ENCODE peak calls at places on chromosomes 5 and 9, in eight cellular contexts. One of them, this sample, is unnamed.

GRCh38 chr9:130912932-130913598 is 16.5 kb upstream of the QRFP start:
- DNase-seq in tibial artery: peak; percentile 86
- DNase-seq in esophagus squamous epithelium: no peak
- DNase-seq in right lobe of liver: no peak
- DNase-seq in Calu3: no peak
- DNase-seq in esophagus muscularis mucosa: no peak
- DNase-seq in fibroblast of lung: peak; percentile 79
- DNase-seq in mucosa of descending colon: no peak
- DNase-seq in this sample: no peak

GRCh38 chr9:96078866-96079505 is 203.5 kb downstream of the ERCC6L2 start:
- DNase-seq in mucosa of descending colon: no peak
- DNase-seq in tibial artery: no peak
- DNase-seq in esophagus muscularis mucosa: no peak
- DNase-seq in esophagus squamous epithelium: no peak
- DNase-seq in Calu3: no peak
- DNase-seq in fibroblast of lung: no peak
- DNase-seq in right lobe of liver: no peak
- DNase-seq in this sample: no peak

GRCh38 chr5:76425940-76426339 is 22.9 kb downstream of the IQGAP2 start:
- DNase-seq in Calu3: no peak
- DNase-seq in mucosa of descending colon: no peak
- DNase-seq in esophagus muscularis mucosa: no peak
- DNase-seq in right lobe of liver: no peak
- DNase-seq in fibroblast of lung: peak; percentile 8
- DNase-seq in esophagus squamous epithelium: no peak
- DNase-seq in tibial artery: no peak
- DNase-seq in this sample: no peak

GRCh38 chr5:61182449-61182848 is 20.2 kb upstream of the SMIM15 start:
- DNase-seq in mucosa of descending colon: no peak
- DNase-seq in esophagus squamous epithelium: no peak
- DNase-seq in fibroblast of lung: no peak
- DNase-seq in Calu3: no peak
- DNase-seq in right lobe of liver: no peak
- DNase-seq in tibial artery: no peak
- DNase-seq in esophagus muscularis mucosa: no peak
- DNase-seq in this sample: no peak

GRCh38 chr9:91207889-91208651 is 153.6 kb downstream of the AUH start:
- DNase-seq in Calu3: no peak
- DNase-seq in esophagus squamous epithelium: no peak
- DNase-seq in tibial artery: no peak
- DNase-seq in right lobe of liver: no peak
- DNase-seq in esophagus muscularis mucosa: no peak
- DNase-seq in fibroblast of lung: peak; percentile 58
- DNase-seq in mucosa of descending colon: no peak
- DNase-seq in this sample: no peak

GRCh38 chr5:139638090-139638735 is 9.9 kb upstream of the CXXC5 start:
- DNase-seq in mucosa of descending colon: peak; percentile 86
- DNase-seq in tibial artery: peak; percentile 95
- DNase-seq in esophagus squamous epithelium: no peak
- DNase-seq in Calu3: peak; percentile 74
- DNase-seq in esophagus muscularis mucosa: peak; percentile 95
- DNase-seq in right lobe of liver: peak; percentile 96
- DNase-seq in fibroblast of lung: peak; percentile 76
- DNase-seq in this sample: peak; percentile 54

GRCh38 chr9:109935406-109936087 is 155.5 kb downstream of the PALM2AKAP2 start:
- DNase-seq in esophagus squamous epithelium: no peak
- DNase-seq in fibroblast of lung: peak; percentile 76
- DNase-seq in right lobe of liver: no peak
- DNase-seq in tibial artery: no peak
- DNase-seq in mucosa of descending colon: no peak
- DNase-seq in Calu3: no peak
- DNase-seq in esophagus muscularis mucosa: no peak
- DNase-seq in this sample: no peak

GRCh38 chr9:7058539-7058938 is 300.8 kb downstream of the KDM4C start:
- DNase-seq in esophagus muscularis mucosa: no peak
- DNase-seq in esophagus squamous epithelium: no peak
- DNase-seq in mucosa of descending colon: no peak
- DNase-seq in Calu3: no peak
- DNase-seq in fibroblast of lung: peak; percentile 28
- DNase-seq in right lobe of liver: no peak
- DNase-seq in tibial artery: no peak
- DNase-seq in this sample: no peak

GRCh38 chr5:93596676-93597441 is 13.8 kb downstream of the NR2F1 start:
- DNase-seq in tibial artery: no peak
- DNase-seq in right lobe of liver: no peak
- DNase-seq in fibroblast of lung: no peak
- DNase-seq in Calu3: peak; percentile 70
- DNase-seq in mucosa of descending colon: peak; percentile 84
- DNase-seq in esophagus squamous epithelium: no peak
- DNase-seq in esophagus muscularis mucosa: peak; percentile 75
- DNase-seq in this sample: no peak

GRCh38 chr9:34628656-34629491 is at the start of gene ARID3C:
- DNase-seq in esophagus squamous epithelium: no peak
- DNase-seq in right lobe of liver: peak; percentile 68
- DNase-seq in mucosa of descending colon: peak; percentile 69
- DNase-seq in tibial artery: no peak
- DNase-seq in fibroblast of lung: no peak
- DNase-seq in esophagus muscularis mucosa: no peak
- DNase-seq in Calu3: no peak
- DNase-seq in this sample: peak; percentile 33

GRCh38 chr9:89969881-89970639 is 365.2 kb downstream of the GADD45G start:
- DNase-seq in tibial artery: no peak
- DNase-seq in Calu3: no peak
- DNase-seq in mucosa of descending colon: peak; percentile 67
- DNase-seq in esophagus muscularis mucosa: no peak
- DNase-seq in fibroblast of lung: no peak
- DNase-seq in right lobe of liver: no peak
- DNase-seq in esophagus squamous epithelium: no peak
- DNase-seq in this sample: no peak

GRCh38 chr9:127535834-127536233 is 76.2 kb upstream of the STXBP1 start:
- DNase-seq in fibroblast of lung: peak; percentile 59
- DNase-seq in mucosa of descending colon: peak; percentile 26
- DNase-seq in esophagus squamous epithelium: no peak
- DNase-seq in esophagus muscularis mucosa: no peak
- DNase-seq in Calu3: no peak
- DNase-seq in right lobe of liver: no peak
- DNase-seq in tibial artery: no peak
- DNase-seq in this sample: no peak

GRCh38 chr9:68841292-68842052 is 136.4 kb downstream of the PIP5K1B start:
- DNase-seq in esophagus muscularis mucosa: no peak
- DNase-seq in mucosa of descending colon: no peak
- DNase-seq in Calu3: no peak
- DNase-seq in fibroblast of lung: no peak
- DNase-seq in esophagus squamous epithelium: no peak
- DNase-seq in tibial artery: no peak
- DNase-seq in right lobe of liver: no peak
- DNase-seq in this sample: no peak

GRCh38 chr5:133265257-133265656 is 213.4 kb downstream of the HSPA4 start:
- DNase-seq in Calu3: no peak
- DNase-seq in fibroblast of lung: no peak
- DNase-seq in tibial artery: no peak
- DNase-seq in right lobe of liver: no peak
- DNase-seq in esophagus squamous epithelium: no peak
- DNase-seq in mucosa of descending colon: no peak
- DNase-seq in esophagus muscularis mucosa: no peak
- DNase-seq in this sample: no peak
- TF ChIP-seq CTCF in Calu3: no peak
- TF ChIP-seq CTCF in fibroblast of lung: no peak
- TF ChIP-seq CTCF in tibial artery: no peak
- TF ChIP-seq CTCF in right lobe of liver: no peak
- TF ChIP-seq CTCF in esophagus squamous epithelium: no peak
- TF ChIP-seq CTCF in mucosa of descending colon: no peak
- TF ChIP-seq CTCF in esophagus muscularis mucosa: no peak
- TF ChIP-seq CTCF in this sample: no peak

DNA sequence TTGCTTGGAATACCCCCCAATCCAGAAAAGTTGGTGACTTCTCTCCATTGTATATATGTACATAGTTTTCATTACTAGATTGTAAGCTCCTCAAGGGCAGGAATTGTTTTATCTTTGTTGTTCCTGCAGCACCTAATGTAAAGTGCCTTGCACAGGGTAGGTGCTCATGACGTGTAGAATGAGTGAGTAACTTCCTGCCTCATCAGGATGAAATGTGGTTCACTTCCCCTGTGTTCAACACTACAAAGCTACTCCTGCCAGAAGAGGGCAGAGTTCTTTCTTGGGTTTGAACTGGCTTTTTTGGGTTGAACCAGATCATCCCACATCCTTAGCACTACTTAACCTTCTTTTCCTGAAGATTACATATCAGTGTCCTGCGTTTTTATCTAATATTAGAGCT is 23.9 kb downstream of the GTF3C4 start:
- DNase-seq in mucosa of descending colon: no peak
- DNase-seq in tibial artery: no peak
- DNase-seq in esophagus muscularis mucosa: no peak
- DNase-seq in esophagus squamous epithelium: no peak
- DNase-seq in right lobe of liver: no peak
- DNase-seq in Calu3: no peak
- DNase-seq in fibroblast of lung: peak; percentile 24
- DNase-seq in this sample: no peak
- TF ChIP-seq CTCF in mucosa of descending colon: no peak
- TF ChIP-seq CTCF in tibial artery: no peak
- TF ChIP-seq CTCF in esophagus muscularis mucosa: no peak
- TF ChIP-seq CTCF in esophagus squamous epithelium: peak; percentile 30
- TF ChIP-seq CTCF in right lobe of liver: peak; percentile 20
- TF ChIP-seq CTCF in Calu3: no peak
- TF ChIP-seq CTCF in fibroblast of lung: no peak
- TF ChIP-seq CTCF in this sample: peak; percentile 33

GRCh38 chr9:133888048-133888778 is 103.9 kb downstream of the VAV2 start:
- DNase-seq in mucosa of descending colon: no peak
- DNase-seq in esophagus squamous epithelium: no peak
- DNase-seq in right lobe of liver: peak; percentile 84
- DNase-seq in tibial artery: no peak
- DNase-seq in esophagus muscularis mucosa: no peak
- DNase-seq in Calu3: no peak
- DNase-seq in fibroblast of lung: no peak
- DNase-seq in this sample: no peak
- TF ChIP-seq CTCF in mucosa of descending colon: no peak
- TF ChIP-seq CTCF in esophagus squamous epithelium: no peak
- TF ChIP-seq CTCF in right lobe of liver: no peak
- TF ChIP-seq CTCF in tibial artery: no peak
- TF ChIP-seq CTCF in esophagus muscularis mucosa: no peak
- TF ChIP-seq CTCF in Calu3: no peak
- TF ChIP-seq CTCF in fibroblast of lung: no peak
- TF ChIP-seq CTCF in this sample: no peak

GRCh38 chr9:137535120-137535428 is 15.1 kb downstream of the PNPLA7 start:
- DNase-seq in right lobe of liver: no peak
- DNase-seq in tibial artery: no peak
- DNase-seq in Calu3: no peak
- DNase-seq in esophagus muscularis mucosa: no peak
- DNase-seq in mucosa of descending colon: no peak
- DNase-seq in fibroblast of lung: no peak
- DNase-seq in esophagus squamous epithelium: no peak
- DNase-seq in this sample: no peak
- TF ChIP-seq CTCF in right lobe of liver: no peak
- TF ChIP-seq CTCF in tibial artery: no peak
- TF ChIP-seq CTCF in Calu3: no peak
- TF ChIP-seq CTCF in esophagus muscularis mucosa: no peak
- TF ChIP-seq CTCF in mucosa of descending colon: no peak
- TF ChIP-seq CTCF in fibroblast of lung: no peak
- TF ChIP-seq CTCF in esophagus squamous epithelium: no peak
- TF ChIP-seq CTCF in this sample: no peak

GRCh38 chr5:10233505-10233904 is 16.2 kb downstream of the ATPSCKMT start:
- DNase-seq in mucosa of descending colon: no peak
- DNase-seq in esophagus squamous epithelium: no peak
- DNase-seq in Calu3: peak; percentile 43
- DNase-seq in esophagus muscularis mucosa: no peak
- DNase-seq in right lobe of liver: no peak
- DNase-seq in fibroblast of lung: peak; percentile 92
- DNase-seq in tibial artery: no peak
- DNase-seq in this sample: no peak
- TF ChIP-seq CTCF in mucosa of descending colon: no peak
- TF ChIP-seq CTCF in esophagus squamous epithelium: no peak
- TF ChIP-seq CTCF in Calu3: no peak
- TF ChIP-seq CTCF in esophagus muscularis mucosa: no peak
- TF ChIP-seq CTCF in right lobe of liver: peak; percentile 15
- TF ChIP-seq CTCF in fibroblast of lung: peak; percentile 40
- TF ChIP-seq CTCF in tibial artery: no peak
- TF ChIP-seq CTCF in this sample: no peak

DNA sequence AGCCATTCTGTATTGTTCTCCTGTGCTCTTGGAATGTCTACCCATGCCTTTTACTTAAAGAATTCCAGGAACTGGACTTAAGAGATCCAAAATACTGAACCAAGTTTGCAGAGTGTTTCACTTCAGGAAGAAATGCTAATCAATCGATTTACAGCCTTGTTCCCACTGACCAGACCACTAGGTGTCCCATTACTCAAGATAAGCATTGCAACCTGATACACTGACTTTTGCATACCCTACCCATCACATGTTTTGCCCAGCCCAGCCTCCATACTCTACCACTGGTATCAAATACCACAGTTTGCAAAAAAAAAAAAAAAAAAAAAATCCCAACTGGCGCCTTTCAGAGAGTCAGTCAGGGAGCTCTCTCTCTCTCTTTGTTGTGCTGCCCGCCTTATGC is 550.8 kb downstream of the CDH9 start:
- DNase-seq in fibroblast of lung: no peak
- DNase-seq in esophagus squamous epithelium: no peak
- DNase-seq in esophagus muscularis mucosa: no peak
- DNase-seq in mucosa of descending colon: no peak
- DNase-seq in Calu3: no peak
- DNase-seq in tibial artery: no peak
- DNase-seq in right lobe of liver: no peak
- DNase-seq in this sample: no peak
- TF ChIP-seq CTCF in fibroblast of lung: no peak
- TF ChIP-seq CTCF in esophagus squamous epithelium: no peak
- TF ChIP-seq CTCF in esophagus muscularis mucosa: no peak
- TF ChIP-seq CTCF in mucosa of descending colon: no peak
- TF ChIP-seq CTCF in Calu3: no peak
- TF ChIP-seq CTCF in tibial artery: no peak
- TF ChIP-seq CTCF in right lobe of liver: no peak
- TF ChIP-seq CTCF in this sample: no peak

DNA sequence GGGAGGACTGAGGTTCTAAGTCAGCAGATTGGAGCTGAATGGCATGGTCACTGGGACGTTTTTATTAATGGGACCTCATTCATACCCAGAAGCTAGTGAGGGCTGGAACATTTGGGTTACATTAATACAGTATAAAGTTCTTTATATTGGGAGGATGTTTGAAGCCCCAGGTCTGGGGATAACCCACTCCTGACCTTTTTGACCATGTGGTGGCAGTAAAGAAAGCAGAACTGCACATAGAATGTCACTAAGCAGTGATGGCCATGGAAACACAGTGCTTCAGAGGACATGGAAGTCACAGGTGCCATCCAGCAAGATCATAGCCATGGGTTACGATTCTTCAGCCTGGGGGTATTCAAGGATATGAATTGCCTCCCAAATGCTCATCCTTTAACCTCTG is 176.0 kb downstream of the ATP10B start:
- DNase-seq in esophagus squamous epithelium: no peak
- DNase-seq in right lobe of liver: no peak
- DNase-seq in esophagus muscularis mucosa: peak; percentile 68
- DNase-seq in tibial artery: no peak
- DNase-seq in mucosa of descending colon: no peak
- DNase-seq in Calu3: no peak
- DNase-seq in fibroblast of lung: no peak
- DNase-seq in this sample: no peak
- TF ChIP-seq CTCF in esophagus squamous epithelium: no peak
- TF ChIP-seq CTCF in right lobe of liver: no peak
- TF ChIP-seq CTCF in esophagus muscularis mucosa: no peak
- TF ChIP-seq CTCF in tibial artery: no peak
- TF ChIP-seq CTCF in mucosa of descending colon: no peak
- TF ChIP-seq CTCF in Calu3: no peak
- TF ChIP-seq CTCF in fibroblast of lung: no peak
- TF ChIP-seq CTCF in this sample: no peak